ENCODE peak calls at places on chromosomes 4 and X, in ten cellular contexts. T, G, O, A, D, R, E, Y, B and F are unnamed samples. For H3K9me3 and H3K36me3, the result is how much of the 10 kb centered on the place peaks cover.

GRCh38 chr4:123785515-123785914 is 388.9 kb downstream of the SPRY1 start:
- DNase-seq in T (peak), G (peak), O (peak), A (no peak), D (no peak), R (peak), E (no peak), Y (peak), B (peak), F (peak)

GRCh38 chr4:38075370-38076152 is 115.4 kb downstream of the PTTG2 start:
- DNase-seq in T (peak), G (no peak), O (peak), A (no peak), D (no peak), R (peak), E (peak), Y (no peak), B (peak), F (no peak)

GRCh38 chrX:150361777-150362351 is 1.3 kb upstream of the MAMLD1 start:
- DNase-seq in T (peak), G (no peak), O (peak), A (peak), D (peak), R (no peak), E (no peak), Y (peak), B (peak), F (no peak)

GRCh38 chrX:41518841-41519220 is 71.7 kb downstream of the NYX start:
- DNase-seq in T (peak), G (no peak), O (peak), A (peak), D (no peak), R (no peak), E (no peak), Y (no peak), B (peak), F (peak)

GRCh38 chr4:145069361-145069760 is 28.6 kb downstream of the ANAPC10 start:
- DNase-seq in T (peak), G (no peak), O (peak), A (no peak), D (no peak), R (no peak), E (no peak), Y (no peak), B (peak), F (no peak)

GRCh38 chr4:158681630-158682029 is 9.5 kb downstream of the ETFDH start:
- DNase-seq in T (no peak), G (no peak), O (no peak), A (no peak), D (no peak), R (no peak), E (no peak), Y (no peak), B (no peak), F (no peak)

GRCh38 chr4:155745984-155746383 is 12.8 kb upstream of the GUCY1B1 start:
- DNase-seq in T (peak), G (no peak), O (peak), A (no peak), D (no peak), R (no peak), E (no peak), Y (no peak), B (no peak), F (peak)

GRCh38 chr4:52718123-52718522 is 33.1 kb downstream of the ERVMER34-1 start:
- DNase-seq in T (peak), G (no peak), O (peak), A (no peak), D (no peak), R (no peak), E (no peak), Y (no peak), B (peak), F (peak)

GRCh38 chrX:102063445-102064074 is 61.9 kb upstream of the TCEAL2 start:
- DNase-seq in T (no peak), G (no peak), O (no peak), A (no peak), D (no peak), R (no peak), E (no peak), Y (no peak), B (peak), F (no peak)
- H3K9me3 ChIP-seq in T (under half), G (under half), O (under half), A (under half), D (under half), R (under half), E (under half), Y (under half), B (under half), F (under half)

DNA sequence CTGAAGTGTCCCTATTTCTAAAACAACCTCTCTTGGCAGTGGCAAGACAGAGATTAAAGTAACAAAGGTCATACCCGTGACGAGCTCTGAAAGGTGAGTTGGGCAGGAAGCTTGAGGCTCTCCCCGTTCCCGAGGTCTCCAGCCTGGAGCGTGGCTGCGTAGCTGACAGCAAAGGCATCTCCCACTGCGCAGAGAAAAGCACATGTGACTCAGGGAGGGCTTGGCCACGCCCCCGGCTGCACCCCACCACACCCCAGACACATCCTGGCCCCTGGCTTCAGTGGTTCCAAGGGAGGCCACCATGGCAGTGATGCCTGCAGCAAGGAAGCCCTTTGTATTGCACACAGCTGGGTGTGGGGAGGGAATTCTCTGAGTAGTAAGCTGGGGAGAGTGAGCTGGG is 23.1 kb downstream of the EVC2 start:
- DNase-seq in T (no peak), G (no peak), O (no peak), A (no peak), D (no peak), R (no peak), E (no peak), Y (no peak), B (no peak), F (no peak)
- H3K36me3 ChIP-seq in T (under half), G (under half), O (half or more), A (under half), D (under half), R (under half), E (under half), Y (under half), B (under half), F (under half)

DNA sequence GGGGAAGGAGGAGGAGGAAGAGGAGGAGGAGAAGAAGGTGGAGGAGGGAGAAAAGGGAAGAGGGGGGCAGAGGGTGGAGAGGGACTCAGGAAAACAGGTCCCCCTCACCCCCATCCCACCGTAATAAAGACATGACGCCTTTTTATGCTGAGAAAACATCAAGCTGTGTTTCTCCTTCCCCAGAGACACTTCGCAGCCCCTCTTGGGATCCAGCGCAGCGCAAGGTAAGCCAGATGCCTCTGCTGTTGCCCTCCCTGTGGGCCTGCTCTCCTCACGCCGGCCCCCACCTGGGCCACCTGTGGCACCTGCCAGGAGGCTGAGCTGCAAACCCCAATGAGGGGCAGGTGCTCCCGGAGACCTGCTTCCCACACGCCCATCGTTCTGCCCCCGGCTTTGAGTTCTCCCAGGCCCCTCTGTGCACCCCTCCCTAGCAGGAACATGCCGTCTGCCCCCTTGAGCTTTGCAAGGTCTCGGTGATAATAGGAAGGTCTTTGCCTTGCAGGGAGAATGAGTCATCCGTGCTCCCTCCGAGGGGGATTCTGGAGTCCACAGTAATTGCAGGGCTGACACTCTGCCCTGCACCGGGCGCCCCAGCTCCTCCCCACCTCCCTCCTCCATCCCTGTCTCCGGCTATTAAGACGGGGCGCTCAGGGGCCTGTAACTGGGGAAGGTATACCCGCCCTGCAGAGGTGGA is 45.3 kb upstream of the SHOX start:
- DNase-seq in T (no peak), G (no peak), O (no peak), A (no peak), D (no peak), R (no peak), E (no peak), Y (no peak), B (no peak), F (no peak)
- H3K9me3 ChIP-seq in T (under half), G (under half), O (under half), A (under half), D (under half), R (under half), E (under half), Y (under half), B (under half), F (under half)

DNA sequence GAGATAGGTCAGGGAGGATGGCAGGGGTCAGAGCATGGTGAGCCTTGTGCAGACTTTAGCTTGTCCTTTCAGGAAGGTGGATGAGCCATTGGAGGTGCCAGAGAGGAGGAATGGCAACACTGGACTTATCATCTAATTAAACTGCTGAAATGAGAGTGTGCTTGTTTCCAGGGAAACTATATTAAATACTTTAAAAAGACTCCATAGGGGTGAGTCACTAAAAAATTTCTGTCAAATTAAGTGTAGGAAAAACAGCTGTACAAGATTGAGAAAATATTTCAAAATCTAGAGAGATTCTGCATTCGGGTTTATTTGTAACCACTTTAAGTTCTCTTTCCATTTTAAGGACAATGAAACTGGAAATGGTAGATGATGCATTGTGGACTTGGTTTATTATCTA is 11.4 kb downstream of the FRAS1 start:
- DNase-seq in T (no peak), G (no peak), O (no peak), A (no peak), D (no peak), R (no peak), E (no peak), Y (no peak), B (no peak), F (no peak)
- H3K36me3 ChIP-seq in T (under half), G (under half), O (under half), A (under half), D (under half), R (under half), E (under half), Y (under half), B (under half), F (under half)

DNA sequence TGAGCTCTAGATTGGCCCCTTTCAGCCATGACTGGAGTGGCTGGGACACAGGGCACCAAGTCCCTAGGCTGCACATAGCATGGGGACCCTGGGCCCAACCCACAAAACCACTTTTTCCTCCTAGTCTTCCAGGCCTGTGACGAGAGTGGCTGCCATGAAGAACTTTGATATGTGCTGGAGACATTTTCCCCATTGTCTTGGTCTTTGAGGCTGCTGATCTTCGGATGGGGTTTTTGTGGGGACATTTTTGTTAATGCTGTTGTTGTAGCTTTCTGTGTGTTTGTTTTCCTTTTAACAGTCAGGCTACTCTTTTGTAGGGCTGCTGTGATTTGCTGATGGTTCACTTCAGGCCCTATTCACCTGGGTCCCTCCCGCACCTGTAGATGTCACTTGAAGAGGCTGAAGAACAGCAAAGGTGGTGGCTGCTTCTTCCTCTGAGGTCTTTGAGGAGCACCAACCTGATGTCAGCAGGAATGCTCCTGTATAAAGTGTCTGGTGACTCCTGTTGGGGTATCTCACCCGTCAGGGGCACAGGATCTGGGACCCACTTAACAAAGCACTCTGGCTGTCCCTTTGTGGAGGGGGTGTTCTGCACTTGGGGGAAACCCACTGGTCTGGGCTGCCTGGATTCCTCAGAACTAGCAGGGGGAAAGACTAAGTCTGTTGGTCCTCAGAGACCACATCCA is 49.6 kb upstream of the GRID2 start:
- DNase-seq in T (no peak), G (no peak), O (no peak), A (no peak), D (no peak), R (no peak), E (no peak), Y (no peak), B (no peak), F (no peak)
- H3K9me3 ChIP-seq in T (under half), G (under half), O (under half), A (under half), D (under half), R (under half), E (under half), Y (under half), B (under half), F (under half)

GRCh38 chr4:17583944-17584343 is 6.9 kb downstream of the LAP3 start:
- DNase-seq in T (no peak), G (no peak), O (no peak), A (no peak), D (no peak), R (no peak), E (no peak), Y (no peak), B (no peak), F (no peak)
- H3K36me3 ChIP-seq in T (under half), G (half or more), O (under half), A (half or more), D (half or more), R (under half), E (under half), Y (half or more), B (under half), F (under half)